ENCODE peak calls at places on chromosomes 7 and 10, in six cellular contexts. Z is Peyer's patch; N is HCT116; U is IMR-90; S is DND-41; E is CD8-positive, alpha-beta T cell. Q is an unnamed sample. For H3K36me3, the result is how much of the 10 kb centered on the place peaks cover.

GRCh38 chr10:97331304-97331703 is 3.2 kb downstream of the FRAT2 start:
- DNase-seq in N (no peak), S (no peak), Z (no peak), U (no peak), E (no peak), Q (no peak)

GRCh38 chr7:101784275-101785127 is 32.9 kb upstream of the CUX1 start:
- DNase-seq in N (no peak), E (no peak), Z (no peak), U (no peak), S (no peak), Q (no peak)

GRCh38 chr10:89785095-89785494 is 83.7 kb downstream of the KIF20B start:
- DNase-seq in S (peak), N (no peak), E (no peak), Z (no peak), U (no peak), Q (no peak)

GRCh38 chr7:139203992-139204391 is 27.0 kb upstream of the UBN2 start:
- DNase-seq in Z (no peak), U (no peak), E (no peak), N (no peak), S (no peak), Q (no peak)

GRCh38 chr7:27739301-27739913 is 555 bp upstream of the TAX1BP1 start:
- DNase-seq in E (no peak), Z (no peak), N (no peak), S (no peak), U (peak), Q (no peak)

GRCh38 chr7:153061913-153062528 is 302.5 kb downstream of the ACTR3B start:
- DNase-seq in S (peak), N (no peak), Z (no peak), U (no peak), E (no peak), Q (no peak)

GRCh38 chr10:75013522-75013921 is 97.9 kb upstream of the SAMD8 start:
- DNase-seq in N (no peak), S (no peak), E (no peak), U (no peak), Z (no peak), Q (no peak)

GRCh38 chr7:27095897-27096755 is at the start of gene HOXA1:
- DNase-seq in E (peak), U (peak), Z (peak), S (no peak), N (peak), Q (peak)

GRCh38 chr10:98655512-98655911 is 208.8 kb upstream of the HPS1 start:
- DNase-seq in U (no peak), S (no peak), Z (no peak), N (no peak), E (no peak), Q (no peak)

GRCh38 chr10:71860243-71861029 is 9.4 kb upstream of the PSAP start:
- DNase-seq in S (peak), U (peak), N (peak), E (no peak), Z (peak), Q (no peak)

GRCh38 chr7:116028808-116029207 is 1.8 kb downstream of the TFEC start:
- DNase-seq in N (no peak), Z (no peak), U (no peak), E (no peak), S (no peak), Q (no peak)

GRCh38 chr7:151394076-151395035 is 15.5 kb downstream of the WDR86 start:
- DNase-seq in U (no peak), N (no peak), E (no peak), Z (no peak), S (no peak), Q (no peak)

GRCh38 chr7:66681491-66682349 is 53.0 kb downstream of the KCTD7 start:
- DNase-seq in S (peak), U (peak), Z (peak), N (peak), E (peak), Q (peak)

GRCh38 chr10:3811331-3811870 is 26.4 kb upstream of the KLF6 start:
- DNase-seq in N (no peak), S (peak), Z (peak), U (peak), E (no peak), Q (no peak)

DNA sequence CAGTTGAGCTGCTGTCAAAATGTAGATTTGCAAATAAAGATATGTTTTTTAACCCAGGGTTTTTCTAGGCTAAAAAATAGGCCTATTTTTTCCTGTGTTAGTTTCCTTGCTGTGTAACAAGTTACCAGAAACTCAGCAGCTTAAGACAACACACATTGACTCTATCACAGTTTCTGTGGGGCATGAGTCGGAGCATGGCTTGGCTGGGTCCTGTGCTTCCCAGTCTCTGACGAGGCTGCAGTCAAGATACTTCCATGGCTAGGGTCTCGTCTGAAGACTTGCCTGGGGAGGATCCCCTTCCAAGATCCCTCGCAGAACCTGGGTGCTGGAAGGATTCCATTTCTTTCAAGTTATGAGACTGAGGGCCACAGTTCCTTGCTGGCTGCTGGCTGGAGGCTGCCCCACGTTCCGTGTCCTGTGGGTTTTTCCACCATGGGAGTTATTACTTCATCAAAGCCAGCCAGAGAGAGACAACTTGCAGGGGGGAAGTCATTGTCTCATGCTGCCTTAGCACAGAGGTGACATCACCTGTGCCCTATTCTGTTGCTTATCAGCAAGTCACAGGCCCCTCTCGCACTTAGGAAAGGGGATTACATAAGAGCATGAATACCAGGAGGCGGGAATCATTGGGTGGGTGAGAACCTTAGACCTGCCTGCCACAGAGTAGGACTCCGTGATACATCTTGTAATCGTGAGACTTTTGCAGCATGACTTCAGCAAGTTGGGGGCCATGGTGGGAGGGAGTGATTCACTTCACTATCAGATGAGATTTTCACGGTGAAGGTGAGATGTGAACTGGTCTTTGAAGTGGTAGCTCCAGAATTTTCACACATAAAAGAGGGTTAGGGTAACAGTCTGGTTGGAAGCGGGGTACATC is 77.9 kb downstream of the CCNY start:
- DNase-seq in Z (no peak), U (peak), S (no peak), E (no peak), N (no peak), Q (no peak)
- H3K27ac ChIP-seq in Z (no peak), U (no peak), S (no peak), E (no peak), N (no peak), Q (no peak)

GRCh38 chr7:145539910-145540309 is 576.7 kb upstream of the CNTNAP2 start:
- DNase-seq in N (no peak), E (no peak), S (no peak), Z (no peak), U (no peak), Q (no peak)

DNA sequence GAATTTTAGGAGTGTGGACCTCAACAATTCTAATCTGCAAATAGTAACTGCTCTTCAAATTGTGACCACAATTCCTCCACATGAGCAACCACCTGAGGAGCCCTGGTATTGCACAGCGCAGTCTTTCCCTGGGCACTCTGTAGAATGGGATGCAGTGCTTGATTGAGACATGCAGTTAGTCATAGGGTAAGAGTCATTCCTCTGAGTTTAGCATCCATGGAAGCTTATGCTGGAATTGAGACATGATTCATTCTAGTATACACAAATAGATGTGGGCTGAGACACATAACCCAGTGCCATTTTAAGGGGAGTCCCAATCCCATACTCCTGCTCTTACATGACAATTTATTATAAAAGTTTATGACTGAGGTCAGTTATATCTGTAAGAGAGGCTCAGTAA is 582.3 kb upstream of the CNTNAP2 start:
- DNase-seq in N (no peak), Z (no peak), U (no peak), E (no peak), S (no peak), Q (no peak)
- H3K4me3 ChIP-seq in N (no peak), Z (no peak), U (no peak), E (no peak), S (no peak), Q (no peak)

DNA sequence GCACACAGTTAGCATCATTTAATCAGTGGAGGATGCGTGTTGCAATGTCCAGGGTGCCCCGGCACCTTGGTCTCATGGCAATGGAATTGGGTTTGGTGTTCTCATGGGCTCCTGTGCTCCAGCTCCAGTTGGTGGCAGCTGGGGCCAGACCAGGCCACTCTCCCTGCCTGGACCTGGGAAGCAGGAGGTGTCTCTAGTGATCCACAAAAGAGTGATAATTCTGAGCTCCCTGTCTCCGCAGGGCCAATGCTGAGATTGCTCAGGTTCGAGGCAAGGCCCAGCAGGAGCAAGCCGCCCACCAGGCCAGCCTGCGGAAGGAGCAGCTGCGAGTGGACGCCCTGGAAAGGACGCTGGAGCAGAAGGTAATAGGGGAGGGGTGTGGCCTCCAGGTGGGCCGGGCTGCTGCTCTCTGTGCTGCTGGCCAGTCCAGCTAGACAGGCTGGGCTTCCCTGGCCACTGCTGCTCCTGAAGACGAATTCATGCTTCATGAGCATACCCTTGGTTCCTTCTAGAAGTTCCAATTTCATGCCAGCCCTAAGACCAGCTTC is 21.7 kb upstream of the BTBD16 start:
- DNase-seq in N (no peak), S (no peak), Z (no peak), U (no peak), E (no peak), Q (no peak)
- H3K36me3 ChIP-seq in N (under half), S (under half), Z (under half), U (under half), E (under half), Q (under half)

DNA sequence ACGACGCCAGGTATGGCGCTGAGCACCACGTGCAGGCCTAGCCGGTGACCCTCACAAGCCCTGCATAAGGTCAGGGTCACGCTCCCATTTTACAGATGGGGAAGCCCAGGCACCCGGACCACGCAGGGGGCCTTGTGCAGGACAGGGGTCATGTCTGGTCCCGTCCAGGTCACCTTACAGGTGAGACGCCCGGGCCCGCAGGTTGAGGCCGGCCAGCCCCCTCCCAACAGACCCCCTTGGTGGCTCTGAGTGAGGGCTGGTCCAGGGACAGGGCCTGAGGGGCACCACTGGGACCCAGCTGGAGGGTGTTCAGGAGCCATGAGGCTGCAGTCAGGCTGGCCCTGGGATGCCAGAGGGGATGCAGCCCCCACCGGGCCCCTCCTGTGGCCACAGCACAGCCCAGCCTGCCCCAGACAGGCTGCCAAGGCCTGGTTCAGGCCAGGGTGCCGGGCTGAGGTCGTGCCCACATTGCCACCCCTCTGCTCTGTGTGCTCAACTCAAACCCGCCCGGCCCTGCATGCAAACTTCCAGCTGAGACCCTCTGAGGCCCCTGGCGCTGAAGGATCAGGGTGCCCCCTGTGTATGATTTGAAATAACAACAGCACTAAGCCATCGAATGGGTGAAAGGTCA is 69.0 kb downstream of the PWWP2B start:
- DNase-seq in S (no peak), E (no peak), N (no peak), Z (no peak), U (no peak), Q (no peak)
- H3K27ac ChIP-seq in S (no peak), E (no peak), N (no peak), Z (peak), U (no peak), Q (no peak)

GRCh38 chr10:31133628-31134302 is 102.1 kb upstream of the ZNF438 start:
- DNase-seq in Z (peak), N (no peak), S (peak), U (peak), E (peak), Q (peak)
- H3K4me3 ChIP-seq in Z (peak), N (no peak), S (peak), U (no peak), E (peak), Q (peak)

GRCh38 chr7:106270122-106270977 is 14.4 kb downstream of the NAMPT start:
- DNase-seq in E (no peak), Z (no peak), S (no peak), N (no peak), U (no peak), Q (no peak)
- H3K36me3 ChIP-seq in E (under half), Z (under half), S (half or more), N (half or more), U (under half), Q (under half)

DNA sequence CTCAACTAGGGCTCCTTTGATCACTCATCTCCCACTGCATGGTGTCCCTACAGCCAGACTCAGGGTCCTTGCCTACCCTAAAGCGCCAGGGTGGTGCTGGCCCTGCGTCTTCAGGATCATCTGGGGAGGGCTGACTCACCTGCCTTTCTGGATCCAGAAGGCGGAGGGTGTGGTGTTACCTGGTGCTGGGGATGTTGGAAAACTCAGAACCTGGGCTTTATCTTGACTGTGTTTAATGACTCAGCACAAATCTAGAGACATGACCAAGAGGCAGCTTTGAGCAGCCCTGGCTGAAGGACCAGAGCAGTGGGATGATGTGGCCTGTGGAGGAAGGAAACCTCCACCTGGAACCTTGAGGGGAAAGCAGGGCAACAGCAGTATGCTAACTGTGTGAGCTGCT is 96.5 kb downstream of the GRK5 start:
- DNase-seq in N (no peak), S (no peak), U (no peak), Z (no peak), E (no peak), Q (no peak)
- H3K27ac ChIP-seq in N (no peak), S (no peak), U (no peak), Z (no peak), E (no peak), Q (no peak)

GRCh38 chr10:109475704-109476103 is 447.6 kb downstream of the XPNPEP1 start:
- DNase-seq in N (no peak), Z (no peak), U (no peak), S (no peak), E (no peak), Q (no peak)
- H3K4me3 ChIP-seq in N (no peak), Z (no peak), U (no peak), S (no peak), E (no peak), Q (no peak)